ENCODE peak calls at places on chromosomes 1 and 21, in five cellular contexts. S is activated CD4-positive, CD25-positive, alpha-beta regulatory T cell treated with anti-CD3 and anti-CD28 coated beads, Interleukin-2, amount 50 U/mL, for 72 hours; V is NCI-H2107; I is GDM1; M is choroid plexus epithelial cell. T is an unnamed sample.

GRCh38 chr1:5390497-5390896 is 601.7 kb downstream of the NPHP4 start:
- DNase-seq in S (no peak), V (no peak), I (no peak), M (no peak), T (no peak)

GRCh38 chr21:45995686-45996179 is 14.2 kb downstream of the COL6A1 start:
- DNase-seq in V (no peak), S (peak; percentile 28), M (peak; percentile 23), I (no peak), T (no peak)

GRCh38 chr1:202806845-202807366 is 1.3 kb downstream of the KDM5B start:
- DNase-seq in M (no peak), I (peak; percentile 42), S (peak; percentile 42), V (no peak), T (no peak)

GRCh38 chr21:16002872-16003466 is 273.2 kb downstream of the USP25 start:
- DNase-seq in I (no peak), S (no peak), M (peak; percentile 75), V (no peak), T (no peak)

GRCh38 chr1:1833916-1834325 is 55.7 kb upstream of the NADK start:
- DNase-seq in S (no peak), V (no peak), M (peak; percentile 71), I (no peak), T (no peak)

GRCh38 chr1:207875532-207875931 is 35.4 kb downstream of the CD34 start:
- DNase-seq in V (no peak), S (no peak), I (no peak), M (no peak), T (no peak)

GRCh38 chr1:21705303-21705980 is 36.3 kb upstream of the RAP1GAP start:
- DNase-seq in M (no peak), S (no peak), I (no peak), V (no peak), T (no peak)

GRCh38 chr1:121558514-121558913 is 373.7 kb downstream of the SRGAP2C start:
- DNase-seq in V (no peak), S (no peak), M (peak; percentile 77), I (no peak), T (no peak)

GRCh38 chr1:210446479-210446878 is 117.8 kb downstream of the HHAT start:
- DNase-seq in M (peak; percentile 4), V (peak; percentile 46), I (no peak), S (peak; percentile 58), T (no peak)

GRCh38 chr1:205598841-205599666 is 32.8 kb downstream of the ELK4 start:
- DNase-seq in S (no peak), I (no peak), M (peak; percentile 93), V (no peak), T (peak; percentile 96)

GRCh38 chr1:32094721-32095521 is 12.9 kb upstream of the KPNA6 start:
- DNase-seq in I (no peak), S (no peak), V (no peak), M (no peak), T (no peak)

GRCh38 chr1:1175221-1176062 is 1.8 kb downstream of the TTLL10 start:
- DNase-seq in M (no peak), S (no peak), V (no peak), I (no peak), T (no peak)

GRCh38 chr1:68485431-68486022 is 11.4 kb downstream of the DEPDC1 start:
- DNase-seq in I (no peak), V (no peak), M (no peak), S (no peak), T (no peak)

GRCh38 chr1:68104155-68104554 is 53.7 kb upstream of the DIRAS3 start:
- DNase-seq in V (no peak), I (no peak), M (peak; percentile 83), S (no peak), T (no peak)

T was measured in glomerular endothelial cell.